ENCODE peak calls at places on chromosomes 1 and 21, in five cellular contexts. B is upper lobe of right lung, N is cardiac fibroblast, L is fibroblast of mammary gland, F is tibial nerve. Q is an unnamed sample.

GRCh38 chr1:97603776-97604175 is 317.1 kb downstream of the DPYD start:
- DNase-seq in B (no peak), N (peak; percentile 43), L (no peak), F (no peak), Q (no peak)

GRCh38 chr1:2292725-2293450 is 64.8 kb downstream of the SKI start:
- DNase-seq in B (no peak), N (no peak), L (no peak), F (no peak), Q (no peak)

GRCh38 chr1:185074307-185074706 is 28.9 kb downstream of the RNF2 start:
- DNase-seq in B (no peak), N (no peak), L (peak; percentile 37), F (no peak), Q (no peak)

GRCh38 chr21:34885636-34886553 is 163.2 kb downstream of the RUNX1 start:
- DNase-seq in B (no peak), N (peak; percentile 54), L (no peak), F (no peak), Q (no peak)

GRCh38 chr1:119906927-119907652 is 10.8 kb upstream of the ADAM30 start:
- DNase-seq in B (no peak), N (no peak), L (no peak), F (no peak), Q (no peak)

GRCh38 chr1:85349224-85349623 is 72.8 kb upstream of the BCL10 start:
- DNase-seq in B (no peak), N (no peak), L (no peak), F (no peak), Q (no peak)

GRCh38 chr1:76807543-76808260 is 59.6 kb upstream of the ST6GALNAC5 start:
- DNase-seq in B (no peak), N (no peak), L (peak; percentile 3), F (no peak), Q (no peak)

GRCh38 chr21:29072873-29073221 is 601 bp downstream of the CCT8 start:
- DNase-seq in B (no peak), N (peak; percentile 34), L (peak; percentile 35), F (no peak), Q (no peak)

GRCh38 chr1:9231648-9232332 is 2.8 kb upstream of the H6PD start:
- DNase-seq in B (no peak), N (peak; percentile 30), L (peak; percentile 56), F (no peak), Q (no peak)

GRCh38 chr1:16253332-16253922 is 16.4 kb upstream of the CPLANE2 start:
- DNase-seq in B (peak; percentile 31), N (no peak), L (no peak), F (no peak), Q (no peak)

GRCh38 chr1:26109229-26110164 is 2.1 kb upstream of the PDIK1L start:
- DNase-seq in B (no peak), N (no peak), L (no peak), F (no peak), Q (no peak)

GRCh38 chr1:8816306-8816705 is 1.1 kb downstream of the RERE start:
- DNase-seq in B (no peak), N (peak; percentile 49), L (peak; percentile 62), F (no peak), Q (no peak)

GRCh38 chr1:5744911-5745431 is 247.3 kb downstream of the NPHP4 start:
- DNase-seq in B (peak; percentile 59), N (peak; percentile 6), L (no peak), F (peak; percentile 13), Q (no peak)

GRCh38 chr1:202170726-202171125 is 10.3 kb upstream of the PTPN7 start:
- DNase-seq in B (no peak), N (no peak), L (no peak), F (no peak), Q (no peak)

GRCh38 chr1:201515062-201515750 is 8.3 kb upstream of the CSRP1 start:
- DNase-seq in B (no peak), N (no peak), L (no peak), F (no peak), Q (no peak)

GRCh38 chr1:198679535-198680173 is 40.8 kb downstream of the PTPRC start:
- DNase-seq in B (no peak), N (no peak), L (no peak), F (no peak), Q (no peak)

GRCh38 chr1:160257411-160258015 is 4.8 kb downstream of the DCAF8 start:
- DNase-seq in B (no peak), N (no peak), L (no peak), F (no peak), Q (no peak)

GRCh38 chr1:245264226-245264625 is 109.4 kb downstream of the KIF26B start:
- DNase-seq in B (no peak), N (no peak), L (no peak), F (no peak), Q (no peak)

GRCh38 chr1:182679684-182680083 is 4.7 kb downstream of the RGS8 start:
- DNase-seq in B (no peak), N (no peak), L (no peak), F (no peak), Q (no peak)

GRCh38 chr1:71660417-71660816 is 579.6 kb upstream of the ZRANB2 start:
- DNase-seq in B (no peak), N (no peak), L (peak; percentile 71), F (no peak), Q (no peak)

GRCh38 chr1:92848201-92848600 is 16.4 kb downstream of the RPL5 start:
- DNase-seq in B (no peak), N (no peak), L (no peak), F (no peak), Q (no peak)

GRCh38 chr1:55519937-55520683 is 304.9 kb upstream of the USP24 start:
- DNase-seq in B (no peak), N (no peak), L (peak; percentile 62), F (no peak), Q (no peak)

GRCh38 chr1:217965156-217965786 is 319.8 kb upstream of the RRP15 start:
- DNase-seq in B (no peak), N (no peak), L (no peak), F (no peak), Q (no peak)

GRCh38 chr1:236425031-236425663 is 31.1 kb downstream of the EDARADD start:
- DNase-seq in B (no peak), N (no peak), L (no peak), F (no peak), Q (peak; percentile 35)

GRCh38 chr1:6465461-6466005 is 440 bp downstream of the TNFRSF25 start:
- DNase-seq in B (no peak), N (no peak), L (no peak), F (no peak), Q (no peak)

GRCh38 chr1:201614262-201615015 is 75.5 kb downstream of the NAV1 start:
- DNase-seq in B (peak; percentile 69), N (peak; percentile 54), L (no peak), F (no peak), Q (no peak)

GRCh38 chr1:86912501-86912900 is 1.4 kb downstream of the SELENOF start:
- DNase-seq in B (no peak), N (peak; percentile 15), L (peak; percentile 25), F (no peak), Q (no peak)

GRCh38 chr1:86913399-86913895 is 479 bp downstream of the SELENOF start:
- DNase-seq in B (no peak), N (peak; percentile 52), L (peak; percentile 49), F (no peak), Q (peak; percentile 50)

GRCh38 chr1:86914635-86914997 is at the start of gene HS2ST1:
- DNase-seq in B (no peak), N (no peak), L (no peak), F (no peak), Q (no peak)

GRCh38 chr1:86914998-86915736 is 732 bp downstream of the HS2ST1 start:
- DNase-seq in B (peak; percentile 72), N (peak; percentile 61), L (peak; percentile 53), F (peak; percentile 24), Q (no peak)

GRCh38 chr1:86913896-86914634 is at the start of gene SELENOF:
- DNase-seq in B (peak; percentile 99), N (peak; percentile 100), L (peak; percentile 100), F (peak; percentile 99), Q (peak; percentile 100)
- TF ChIP-seq CTCF in B (no peak), N (no peak), L (no peak), F (no peak), Q (no peak)

GRCh38 chr1:117609471-117609911 is 3.6 kb downstream of the TENT5C start:
- DNase-seq in B (no peak), N (no peak), L (peak; percentile 9), F (no peak), Q (no peak)

GRCh38 chr1:117608758-117609157 is 2.9 kb downstream of the TENT5C start:
- DNase-seq in B (no peak), N (no peak), L (no peak), F (no peak), Q (no peak)

GRCh38 chr1:117607471-117607870 is 1.6 kb downstream of the TENT5C start:
- DNase-seq in B (no peak), N (peak; percentile 5), L (no peak), F (no peak), Q (no peak)

GRCh38 chr1:117606608-117607261 is 887 bp downstream of the TENT5C start:
- DNase-seq in B (peak; percentile 79), N (peak; percentile 48), L (peak; percentile 20), F (no peak), Q (no peak)

DNA sequence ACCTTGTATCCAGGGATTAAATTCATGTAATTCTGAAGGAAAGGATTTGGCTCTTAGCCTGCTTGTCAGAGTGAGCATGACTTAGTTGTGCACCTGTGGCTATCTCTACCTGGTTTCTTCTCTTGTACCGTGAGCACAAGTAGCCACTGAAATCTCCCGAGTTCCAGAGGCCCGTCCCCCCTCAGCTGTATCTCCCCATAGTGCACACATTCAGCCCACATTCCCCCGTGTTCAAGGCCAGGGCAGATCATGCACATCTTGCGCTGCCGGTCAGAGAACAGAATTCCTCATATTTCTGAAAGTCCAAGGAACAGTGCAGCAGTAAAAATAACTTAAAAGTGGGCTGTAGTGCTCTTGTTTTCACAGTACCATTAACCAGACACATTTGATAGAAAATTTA is 2.4 kb downstream of the TENT5C start:
- DNase-seq in B (no peak), N (no peak), L (no peak), F (no peak), Q (no peak)
- H3K4me3 ChIP-seq in B (peak overlapping the region; percentile 60), N (no peak overlapping the region), L (no peak overlapping the region), F (no peak overlapping the region), Q (peak overlapping the region; percentile 88)

GRCh38 chr1:73105755-73106154 is 823.4 kb upstream of the NEGR1 start:
- DNase-seq in B (peak; percentile 50), N (no peak), L (no peak), F (no peak), Q (no peak)

GRCh38 chr1:73097917-73098316 is 815.6 kb upstream of the NEGR1 start:
- DNase-seq in B (no peak), N (no peak), L (no peak), F (no peak), Q (no peak)

GRCh38 chr1:73104749-73105148 is 822.4 kb upstream of the NEGR1 start:
- DNase-seq in B (peak; percentile 53), N (no peak), L (no peak), F (no peak), Q (no peak)

DNA sequence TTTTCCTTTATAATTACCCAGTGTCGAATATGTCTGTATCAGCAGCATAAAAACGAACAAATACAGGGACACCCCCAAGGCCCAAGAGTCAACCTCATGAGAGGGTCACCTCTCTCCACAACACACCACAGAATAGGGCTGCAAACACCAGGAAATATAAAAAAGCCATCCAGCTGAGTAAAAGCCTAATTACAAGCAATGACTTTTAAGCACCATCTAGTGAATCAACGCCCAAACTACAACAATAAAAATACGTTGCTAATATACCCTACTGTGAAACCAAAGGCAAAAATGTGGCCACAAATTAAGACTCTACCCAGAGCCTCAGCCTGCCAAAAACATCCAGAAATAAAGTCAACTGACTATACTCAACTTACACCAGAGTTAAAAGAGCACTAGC is 817.9 kb upstream of the NEGR1 start:
- DNase-seq in B (no peak), N (no peak), L (no peak), F (no peak), Q (no peak)
- TF ChIP-seq CTCF in B (no peak), N (no peak), L (no peak), F (no peak), Q (no peak)

GRCh38 chr1:22799971-22800370 is 89.3 kb downstream of the EPHB2 start:
- DNase-seq in B (no peak), N (no peak), L (no peak), F (no peak), Q (no peak)
- H3K4me3 ChIP-seq in B (no peak overlapping the region), N (no peak overlapping the region), L (no peak overlapping the region), F (no peak overlapping the region), Q (no peak overlapping the region)

Q was measured in GM12864.